ENCODE peak calls at places on chromosomes 7 and 10, in four cellular contexts. Z, Q, T and K are unnamed samples.

GRCh38 chr10:120979435-120980315 is 128.5 kb downstream of the WDR11 start:
- DNase-seq in Z (peak), Q (no peak), T (no peak), K (no peak)

GRCh38 chr7:157397751-157398691 is 61.2 kb downstream of the DNAJB6 start:
- DNase-seq in Z (peak), Q (peak), T (no peak), K (peak)

GRCh38 chr7:20647908-20648776 is 32.7 kb downstream of the ABCB5 start:
- DNase-seq in Z (peak), Q (peak), T (no peak), K (no peak)

GRCh38 chr10:131832056-131832685 is 68.6 kb upstream of the PPP2R2D start:
- DNase-seq in Z (no peak), Q (no peak), T (no peak), K (no peak)

GRCh38 chr10:26567349-26567721 is 129.2 kb downstream of the APBB1IP start:
- DNase-seq in Z (no peak), Q (no peak), T (no peak), K (no peak)

GRCh38 chr10:93224005-93224779 is 150.5 kb downstream of the CYP26A1 start:
- DNase-seq in Z (no peak), Q (no peak), T (no peak), K (no peak)

GRCh38 chr7:69989551-69989950 is 391.3 kb downstream of the AUTS2 start:
- DNase-seq in Z (no peak), Q (no peak), T (no peak), K (no peak)

GRCh38 chr7:81846398-81846797 is 76.6 kb upstream of the HGF start:
- DNase-seq in Z (no peak), Q (peak), T (no peak), K (no peak)

GRCh38 chr10:23338155-23338828 is 6.3 kb downstream of the C10orf67 start:
- DNase-seq in Z (peak), Q (no peak), T (no peak), K (peak)
- TF ChIP-seq CTCF in Z (peak), Q (no peak), T (no peak), K (peak)

DNA sequence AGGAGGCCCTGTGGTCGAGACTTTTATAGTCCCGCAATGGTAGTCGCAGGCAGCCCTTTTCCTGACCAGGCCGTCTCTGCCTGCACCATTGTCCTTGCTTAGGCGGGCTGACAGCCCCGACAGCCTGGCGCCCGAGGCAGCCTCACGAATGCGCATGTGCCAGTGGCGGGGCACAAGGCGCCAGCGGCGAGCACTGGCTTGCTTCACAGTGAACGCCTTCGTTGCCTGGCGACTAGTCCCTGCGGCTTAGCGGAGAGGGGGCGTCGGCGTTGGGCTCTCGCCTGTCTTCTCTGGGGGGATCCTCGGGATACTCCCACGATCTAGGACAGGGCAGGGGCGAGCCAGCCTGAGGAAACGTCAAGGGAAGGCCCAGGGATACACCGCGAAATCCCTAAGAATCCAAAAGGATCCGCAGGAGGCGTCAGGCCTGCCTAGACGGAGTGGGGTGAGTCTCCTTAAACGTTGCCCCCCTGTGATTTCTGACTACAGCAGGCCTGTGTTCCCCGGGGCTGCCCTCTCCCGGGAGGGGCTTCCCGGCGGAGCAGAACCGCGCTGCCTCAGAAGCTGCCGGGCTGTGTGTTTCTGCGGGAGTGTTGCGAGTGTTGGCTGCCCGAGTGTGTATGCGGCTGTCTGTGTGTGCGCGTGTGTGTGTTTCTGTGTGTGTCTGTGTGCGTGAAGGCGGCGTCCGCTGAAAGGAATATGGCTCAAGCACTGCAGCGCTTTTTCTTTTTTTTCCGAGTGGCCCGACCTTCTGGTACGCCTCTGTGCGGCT is 20.5 kb upstream of the ZNF273 start:
- DNase-seq in Z (no peak), Q (peak), T (peak), K (no peak)
- H3K4me3 ChIP-seq in Z (no peak), Q (peak), T (peak), K (peak)

GRCh38 chr7:98840096-98840495 is 29.7 kb downstream of the TMEM130 start:
- DNase-seq in Z (no peak), Q (no peak), T (no peak), K (no peak)

GRCh38 chr7:98837632-98837972 is 32.2 kb downstream of the TMEM130 start:
- DNase-seq in Z (no peak), Q (no peak), T (no peak), K (no peak)

GRCh38 chr7:98840604-98841508 is 29.0 kb downstream of the TMEM130 start:
- DNase-seq in Z (no peak), Q (peak), T (no peak), K (no peak)

GRCh38 chr7:98834949-98835348 is 34.9 kb downstream of the TMEM130 start:
- DNase-seq in Z (no peak), Q (no peak), T (no peak), K (no peak)

GRCh38 chr7:98836811-98837631 is 32.8 kb downstream of the TMEM130 start:
- DNase-seq in Z (peak), Q (peak), T (no peak), K (no peak)
- TF ChIP-seq CTCF in Z (peak), Q (peak), T (peak), K (peak)

DNA sequence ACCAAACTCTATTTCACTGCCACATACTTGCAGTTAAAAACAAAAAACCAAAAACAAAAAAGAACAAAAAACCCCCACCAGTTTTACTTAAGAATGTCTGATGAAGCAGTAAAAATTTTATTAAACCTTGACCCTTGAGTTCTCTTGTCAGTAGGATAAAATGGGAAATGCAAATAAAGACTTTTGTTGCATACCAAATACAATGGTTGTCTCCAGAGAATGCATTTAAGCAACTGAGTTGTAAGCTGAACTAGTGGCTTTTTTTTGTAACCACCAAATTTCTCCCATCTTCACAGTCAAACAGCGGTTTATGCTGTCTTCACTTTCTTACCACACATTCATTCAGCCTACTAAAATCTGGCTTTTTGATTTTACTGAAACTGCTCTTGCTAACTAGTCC is 3.1 kb downstream of the SYPL1 start:
- DNase-seq in Z (peak), Q (no peak), T (no peak), K (no peak)
- H3K4me3 ChIP-seq in Z (no peak), Q (no peak), T (no peak), K (no peak)

GRCh38 chr7:105012503-105013282 is 1.3 kb upstream of the KMT2E start:
- DNase-seq in Z (peak), Q (peak), T (peak), K (peak)

GRCh38 chr7:105015631-105015965 is 1.6 kb downstream of the KMT2E start:
- DNase-seq in Z (peak), Q (no peak), T (no peak), K (no peak)

GRCh38 chr7:105013283-105013817 is 655 bp upstream of the KMT2E start:
- DNase-seq in Z (peak), Q (peak), T (peak), K (peak)

GRCh38 chr7:105014725-105015630 is 973 bp downstream of the KMT2E start:
- DNase-seq in Z (peak), Q (peak), T (peak), K (no peak)

GRCh38 chr7:105013818-105014724 is at the start of gene KMT2E:
- DNase-seq in Z (peak), Q (peak), T (peak), K (no peak)
- TF ChIP-seq CTCF in Z (peak), Q (no peak), T (no peak), K (peak)

DNA sequence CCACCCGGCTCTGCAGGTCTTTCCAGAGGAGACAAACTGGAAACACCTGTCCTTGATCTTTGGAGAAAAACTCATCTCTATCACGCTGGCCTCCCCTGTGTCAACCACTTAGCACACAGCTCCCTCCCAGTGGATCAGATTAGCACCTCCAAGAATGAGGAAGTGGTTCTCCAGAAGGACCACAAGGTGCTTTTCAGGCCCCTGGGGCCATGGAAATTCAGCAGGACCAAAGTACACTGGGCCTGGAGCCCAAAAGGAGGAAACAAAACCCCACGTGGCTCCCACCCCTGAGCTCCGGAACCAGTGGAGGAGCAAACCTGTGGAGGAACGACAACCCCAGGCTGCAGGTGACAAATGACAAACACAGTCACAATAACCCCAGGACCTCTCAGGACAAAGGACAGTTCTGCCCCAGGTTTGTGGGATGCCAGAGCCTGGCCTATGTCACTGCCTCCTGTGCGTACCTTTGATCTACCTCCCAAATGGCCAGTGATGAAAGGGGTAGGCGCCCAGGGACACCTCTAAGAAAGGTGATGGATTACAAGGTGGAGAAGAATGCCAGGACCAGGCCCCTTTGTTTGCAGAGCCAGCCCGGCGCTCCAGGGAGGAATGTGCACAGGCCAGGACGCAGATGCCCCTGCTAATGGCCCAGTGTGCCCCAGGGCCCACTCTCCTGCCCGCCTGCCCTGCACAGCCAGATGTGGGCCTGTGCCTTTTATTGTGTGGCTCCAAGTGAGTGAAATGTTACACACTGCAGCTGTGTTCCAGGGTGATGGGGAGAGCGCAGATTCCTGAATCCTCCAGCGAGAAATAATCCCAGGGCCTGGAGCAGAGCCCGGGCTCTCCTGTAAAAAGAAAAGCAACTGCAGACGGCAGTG is 5.6 kb downstream of the TNS3 start:
- DNase-seq in Z (peak), Q (peak), T (peak), K (no peak)
- H3K4me3 ChIP-seq in Z (no peak), Q (no peak), T (no peak), K (no peak)

GRCh38 chr7:44965441-44965903 is 13.3 kb downstream of the MYO1G start:
- DNase-seq in Z (no peak), Q (no peak), T (no peak), K (no peak)

GRCh38 chr7:44965937-44966730 is 12.7 kb downstream of the MYO1G start:
- DNase-seq in Z (no peak), Q (no peak), T (no peak), K (no peak)

GRCh38 chr7:44964831-44965440 is 13.9 kb downstream of the MYO1G start:
- DNase-seq in Z (no peak), Q (no peak), T (no peak), K (no peak)

GRCh38 chr7:44963526-44964290 is 15.1 kb downstream of the MYO1G start:
- DNase-seq in Z (no peak), Q (no peak), T (no peak), K (no peak)

GRCh38 chr7:44964384-44964830 is 14.4 kb downstream of the MYO1G start:
- DNase-seq in Z (peak), Q (no peak), T (no peak), K (no peak)
- TF ChIP-seq CTCF in Z (peak), Q (peak), T (no peak), K (peak)